ENCODE peak calls at places on chromosomes 2 and 18, in nine cellular contexts. One of them, this sample, is unnamed.

GRCh38 chr2:144424559-144425240 is 95.2 kb downstream of the ZEB2 start:
- DNase-seq in aorta: no peak
- DNase-seq in NCI-H748 treated with DMSO at 0.1 percent for 48 hours: no peak
- DNase-seq in stimulated activated CD8-positive, alpha-beta memory T cell treated with anti-CD3 and anti-CD28 coated beads, Interleukin-12 subunit alpha, Interleukin-12 subunit beta, amount 100 ng/mL, for 4 hours: no peak
- DNase-seq in MM.1S: no peak
- DNase-seq in activated naive CD4-positive, alpha-beta T cell treated with anti-CD3 and anti-CD28 coated beads, Interleukin-2, amount 10 ng/mL, durations not matched to agents 7 days and 5 days: no peak
- DNase-seq in neuronal stem cell: no peak
- DNase-seq in non-pigmented ciliary epithelial cell: no peak
- DNase-seq in stimulated activated CD4-positive, alpha-beta T cell treated with anti-CD3 and anti-CD28 coated beads, Interleukin-12 subunit alpha, Interleukin-12 subunit beta, amount 100 ng/mL, for 4 hours: no peak
- DNase-seq in this sample: no peak

GRCh38 chr2:227191367-227191766 is 26.9 kb downstream of the COL4A3 start:
- DNase-seq in NCI-H748 treated with DMSO at 0.1 percent for 48 hours: no peak
- DNase-seq in stimulated activated CD4-positive, alpha-beta T cell treated with anti-CD3 and anti-CD28 coated beads, Interleukin-12 subunit alpha, Interleukin-12 subunit beta, amount 100 ng/mL, for 4 hours: no peak
- DNase-seq in non-pigmented ciliary epithelial cell: no peak
- DNase-seq in MM.1S: no peak
- DNase-seq in aorta: no peak
- DNase-seq in stimulated activated CD8-positive, alpha-beta memory T cell treated with anti-CD3 and anti-CD28 coated beads, Interleukin-12 subunit alpha, Interleukin-12 subunit beta, amount 100 ng/mL, for 4 hours: no peak
- DNase-seq in activated naive CD4-positive, alpha-beta T cell treated with anti-CD3 and anti-CD28 coated beads, Interleukin-2, amount 10 ng/mL, durations not matched to agents 7 days and 5 days: no peak
- DNase-seq in neuronal stem cell: no peak
- DNase-seq in this sample: no peak

GRCh38 chr2:150689600-150689999 is 202.1 kb upstream of the RND3 start:
- DNase-seq in neuronal stem cell: no peak
- DNase-seq in aorta: no peak
- DNase-seq in stimulated activated CD8-positive, alpha-beta memory T cell treated with anti-CD3 and anti-CD28 coated beads, Interleukin-12 subunit alpha, Interleukin-12 subunit beta, amount 100 ng/mL, for 4 hours: no peak
- DNase-seq in non-pigmented ciliary epithelial cell: no peak
- DNase-seq in activated naive CD4-positive, alpha-beta T cell treated with anti-CD3 and anti-CD28 coated beads, Interleukin-2, amount 10 ng/mL, durations not matched to agents 7 days and 5 days: no peak
- DNase-seq in stimulated activated CD4-positive, alpha-beta T cell treated with anti-CD3 and anti-CD28 coated beads, Interleukin-12 subunit alpha, Interleukin-12 subunit beta, amount 100 ng/mL, for 4 hours: no peak
- DNase-seq in MM.1S: no peak
- DNase-seq in NCI-H748 treated with DMSO at 0.1 percent for 48 hours: no peak
- DNase-seq in this sample: no peak

GRCh38 chr2:195411219-195411687 is 245.8 kb upstream of the SLC39A10 start:
- DNase-seq in activated naive CD4-positive, alpha-beta T cell treated with anti-CD3 and anti-CD28 coated beads, Interleukin-2, amount 10 ng/mL, durations not matched to agents 7 days and 5 days: no peak
- DNase-seq in MM.1S: no peak
- DNase-seq in NCI-H748 treated with DMSO at 0.1 percent for 48 hours: no peak
- DNase-seq in non-pigmented ciliary epithelial cell: peak; percentile 35
- DNase-seq in neuronal stem cell: no peak
- DNase-seq in stimulated activated CD4-positive, alpha-beta T cell treated with anti-CD3 and anti-CD28 coated beads, Interleukin-12 subunit alpha, Interleukin-12 subunit beta, amount 100 ng/mL, for 4 hours: no peak
- DNase-seq in aorta: no peak
- DNase-seq in stimulated activated CD8-positive, alpha-beta memory T cell treated with anti-CD3 and anti-CD28 coated beads, Interleukin-12 subunit alpha, Interleukin-12 subunit beta, amount 100 ng/mL, for 4 hours: no peak
- DNase-seq in this sample: no peak

GRCh38 chr2:217688494-217688893 is 314.3 kb downstream of the TNS1 start:
- DNase-seq in aorta: no peak
- DNase-seq in MM.1S: peak; percentile 39
- DNase-seq in NCI-H748 treated with DMSO at 0.1 percent for 48 hours: no peak
- DNase-seq in neuronal stem cell: no peak
- DNase-seq in stimulated activated CD4-positive, alpha-beta T cell treated with anti-CD3 and anti-CD28 coated beads, Interleukin-12 subunit alpha, Interleukin-12 subunit beta, amount 100 ng/mL, for 4 hours: no peak
- DNase-seq in non-pigmented ciliary epithelial cell: no peak
- DNase-seq in activated naive CD4-positive, alpha-beta T cell treated with anti-CD3 and anti-CD28 coated beads, Interleukin-2, amount 10 ng/mL, durations not matched to agents 7 days and 5 days: no peak
- DNase-seq in stimulated activated CD8-positive, alpha-beta memory T cell treated with anti-CD3 and anti-CD28 coated beads, Interleukin-12 subunit alpha, Interleukin-12 subunit beta, amount 100 ng/mL, for 4 hours: no peak
- DNase-seq in this sample: no peak

GRCh38 chr2:42784204-42784880 is 8.0 kb downstream of the HAAO start:
- DNase-seq in neuronal stem cell: no peak
- DNase-seq in NCI-H748 treated with DMSO at 0.1 percent for 48 hours: no peak
- DNase-seq in non-pigmented ciliary epithelial cell: no peak
- DNase-seq in stimulated activated CD4-positive, alpha-beta T cell treated with anti-CD3 and anti-CD28 coated beads, Interleukin-12 subunit alpha, Interleukin-12 subunit beta, amount 100 ng/mL, for 4 hours: no peak
- DNase-seq in aorta: peak; percentile 24
- DNase-seq in stimulated activated CD8-positive, alpha-beta memory T cell treated with anti-CD3 and anti-CD28 coated beads, Interleukin-12 subunit alpha, Interleukin-12 subunit beta, amount 100 ng/mL, for 4 hours: no peak
- DNase-seq in MM.1S: no peak
- DNase-seq in activated naive CD4-positive, alpha-beta T cell treated with anti-CD3 and anti-CD28 coated beads, Interleukin-2, amount 10 ng/mL, durations not matched to agents 7 days and 5 days: no peak
- DNase-seq in this sample: no peak

GRCh38 chr2:226581004-226581403 is 218.6 kb downstream of the IRS1 start:
- DNase-seq in stimulated activated CD4-positive, alpha-beta T cell treated with anti-CD3 and anti-CD28 coated beads, Interleukin-12 subunit alpha, Interleukin-12 subunit beta, amount 100 ng/mL, for 4 hours: no peak
- DNase-seq in NCI-H748 treated with DMSO at 0.1 percent for 48 hours: no peak
- DNase-seq in neuronal stem cell: no peak
- DNase-seq in stimulated activated CD8-positive, alpha-beta memory T cell treated with anti-CD3 and anti-CD28 coated beads, Interleukin-12 subunit alpha, Interleukin-12 subunit beta, amount 100 ng/mL, for 4 hours: no peak
- DNase-seq in MM.1S: no peak
- DNase-seq in activated naive CD4-positive, alpha-beta T cell treated with anti-CD3 and anti-CD28 coated beads, Interleukin-2, amount 10 ng/mL, durations not matched to agents 7 days and 5 days: no peak
- DNase-seq in aorta: no peak
- DNase-seq in non-pigmented ciliary epithelial cell: no peak
- DNase-seq in this sample: no peak

GRCh38 chr2:119544075-119545031 is at the start of gene CFAP221:
- DNase-seq in neuronal stem cell: peak; percentile 85
- DNase-seq in stimulated activated CD4-positive, alpha-beta T cell treated with anti-CD3 and anti-CD28 coated beads, Interleukin-12 subunit alpha, Interleukin-12 subunit beta, amount 100 ng/mL, for 4 hours: peak; percentile 40
- DNase-seq in NCI-H748 treated with DMSO at 0.1 percent for 48 hours: peak; percentile 19
- DNase-seq in aorta: peak; percentile 80
- DNase-seq in activated naive CD4-positive, alpha-beta T cell treated with anti-CD3 and anti-CD28 coated beads, Interleukin-2, amount 10 ng/mL, durations not matched to agents 7 days and 5 days: peak; percentile 58
- DNase-seq in MM.1S: peak; percentile 85
- DNase-seq in non-pigmented ciliary epithelial cell: peak; percentile 9
- DNase-seq in stimulated activated CD8-positive, alpha-beta memory T cell treated with anti-CD3 and anti-CD28 coated beads, Interleukin-12 subunit alpha, Interleukin-12 subunit beta, amount 100 ng/mL, for 4 hours: no peak
- DNase-seq in this sample: peak; percentile 84

GRCh38 chr18:7830468-7830867 is 263.4 kb downstream of the PTPRM start:
- DNase-seq in activated naive CD4-positive, alpha-beta T cell treated with anti-CD3 and anti-CD28 coated beads, Interleukin-2, amount 10 ng/mL, durations not matched to agents 7 days and 5 days: no peak
- DNase-seq in MM.1S: peak; percentile 7
- DNase-seq in stimulated activated CD4-positive, alpha-beta T cell treated with anti-CD3 and anti-CD28 coated beads, Interleukin-12 subunit alpha, Interleukin-12 subunit beta, amount 100 ng/mL, for 4 hours: no peak
- DNase-seq in neuronal stem cell: no peak
- DNase-seq in aorta: no peak
- DNase-seq in non-pigmented ciliary epithelial cell: no peak
- DNase-seq in stimulated activated CD8-positive, alpha-beta memory T cell treated with anti-CD3 and anti-CD28 coated beads, Interleukin-12 subunit alpha, Interleukin-12 subunit beta, amount 100 ng/mL, for 4 hours: no peak
- DNase-seq in NCI-H748 treated with DMSO at 0.1 percent for 48 hours: no peak
- DNase-seq in this sample: peak; percentile 47

GRCh38 chr2:33782395-33783239 is 183.5 kb upstream of the FAM98A start:
- DNase-seq in activated naive CD4-positive, alpha-beta T cell treated with anti-CD3 and anti-CD28 coated beads, Interleukin-2, amount 10 ng/mL, durations not matched to agents 7 days and 5 days: no peak
- DNase-seq in stimulated activated CD8-positive, alpha-beta memory T cell treated with anti-CD3 and anti-CD28 coated beads, Interleukin-12 subunit alpha, Interleukin-12 subunit beta, amount 100 ng/mL, for 4 hours: no peak
- DNase-seq in non-pigmented ciliary epithelial cell: no peak
- DNase-seq in MM.1S: no peak
- DNase-seq in aorta: no peak
- DNase-seq in stimulated activated CD4-positive, alpha-beta T cell treated with anti-CD3 and anti-CD28 coated beads, Interleukin-12 subunit alpha, Interleukin-12 subunit beta, amount 100 ng/mL, for 4 hours: no peak
- DNase-seq in neuronal stem cell: no peak
- DNase-seq in NCI-H748 treated with DMSO at 0.1 percent for 48 hours: no peak
- DNase-seq in this sample: no peak

GRCh38 chr2:217222511-217222910 is 362.6 kb upstream of the TNP1 start:
- DNase-seq in neuronal stem cell: no peak
- DNase-seq in MM.1S: peak; percentile 83
- DNase-seq in stimulated activated CD4-positive, alpha-beta T cell treated with anti-CD3 and anti-CD28 coated beads, Interleukin-12 subunit alpha, Interleukin-12 subunit beta, amount 100 ng/mL, for 4 hours: no peak
- DNase-seq in aorta: no peak
- DNase-seq in stimulated activated CD8-positive, alpha-beta memory T cell treated with anti-CD3 and anti-CD28 coated beads, Interleukin-12 subunit alpha, Interleukin-12 subunit beta, amount 100 ng/mL, for 4 hours: no peak
- DNase-seq in NCI-H748 treated with DMSO at 0.1 percent for 48 hours: no peak
- DNase-seq in non-pigmented ciliary epithelial cell: no peak
- DNase-seq in activated naive CD4-positive, alpha-beta T cell treated with anti-CD3 and anti-CD28 coated beads, Interleukin-2, amount 10 ng/mL, durations not matched to agents 7 days and 5 days: no peak
- DNase-seq in this sample: no peak

GRCh38 chr18:49548266-49548665 is 13.6 kb upstream of the LIPG start:
- DNase-seq in activated naive CD4-positive, alpha-beta T cell treated with anti-CD3 and anti-CD28 coated beads, Interleukin-2, amount 10 ng/mL, durations not matched to agents 7 days and 5 days: no peak
- DNase-seq in neuronal stem cell: no peak
- DNase-seq in stimulated activated CD8-positive, alpha-beta memory T cell treated with anti-CD3 and anti-CD28 coated beads, Interleukin-12 subunit alpha, Interleukin-12 subunit beta, amount 100 ng/mL, for 4 hours: no peak
- DNase-seq in MM.1S: no peak
- DNase-seq in aorta: no peak
- DNase-seq in stimulated activated CD4-positive, alpha-beta T cell treated with anti-CD3 and anti-CD28 coated beads, Interleukin-12 subunit alpha, Interleukin-12 subunit beta, amount 100 ng/mL, for 4 hours: no peak
- DNase-seq in non-pigmented ciliary epithelial cell: peak; percentile 65
- DNase-seq in NCI-H748 treated with DMSO at 0.1 percent for 48 hours: no peak
- DNase-seq in this sample: no peak

GRCh38 chr2:228652366-228652765 is 470.9 kb upstream of the SPHKAP start:
- DNase-seq in activated naive CD4-positive, alpha-beta T cell treated with anti-CD3 and anti-CD28 coated beads, Interleukin-2, amount 10 ng/mL, durations not matched to agents 7 days and 5 days: no peak
- DNase-seq in non-pigmented ciliary epithelial cell: no peak
- DNase-seq in NCI-H748 treated with DMSO at 0.1 percent for 48 hours: no peak
- DNase-seq in aorta: no peak
- DNase-seq in stimulated activated CD4-positive, alpha-beta T cell treated with anti-CD3 and anti-CD28 coated beads, Interleukin-12 subunit alpha, Interleukin-12 subunit beta, amount 100 ng/mL, for 4 hours: no peak
- DNase-seq in neuronal stem cell: no peak
- DNase-seq in MM.1S: no peak
- DNase-seq in stimulated activated CD8-positive, alpha-beta memory T cell treated with anti-CD3 and anti-CD28 coated beads, Interleukin-12 subunit alpha, Interleukin-12 subunit beta, amount 100 ng/mL, for 4 hours: no peak
- DNase-seq in this sample: no peak

GRCh38 chr2:96107883-96108551 is 8.4 kb downstream of the ADRA2B start:
- DNase-seq in NCI-H748 treated with DMSO at 0.1 percent for 48 hours: no peak
- DNase-seq in stimulated activated CD8-positive, alpha-beta memory T cell treated with anti-CD3 and anti-CD28 coated beads, Interleukin-12 subunit alpha, Interleukin-12 subunit beta, amount 100 ng/mL, for 4 hours: no peak
- DNase-seq in MM.1S: no peak
- DNase-seq in stimulated activated CD4-positive, alpha-beta T cell treated with anti-CD3 and anti-CD28 coated beads, Interleukin-12 subunit alpha, Interleukin-12 subunit beta, amount 100 ng/mL, for 4 hours: no peak
- DNase-seq in neuronal stem cell: no peak
- DNase-seq in non-pigmented ciliary epithelial cell: no peak
- DNase-seq in activated naive CD4-positive, alpha-beta T cell treated with anti-CD3 and anti-CD28 coated beads, Interleukin-2, amount 10 ng/mL, durations not matched to agents 7 days and 5 days: no peak
- DNase-seq in aorta: peak; percentile 43
- DNase-seq in this sample: no peak

GRCh38 chr2:105796131-105796638 is 51.5 kb downstream of the NCK2 start:
- DNase-seq in activated naive CD4-positive, alpha-beta T cell treated with anti-CD3 and anti-CD28 coated beads, Interleukin-2, amount 10 ng/mL, durations not matched to agents 7 days and 5 days: peak; percentile 71
- DNase-seq in MM.1S: peak; percentile 61
- DNase-seq in NCI-H748 treated with DMSO at 0.1 percent for 48 hours: no peak
- DNase-seq in aorta: no peak
- DNase-seq in neuronal stem cell: no peak
- DNase-seq in stimulated activated CD8-positive, alpha-beta memory T cell treated with anti-CD3 and anti-CD28 coated beads, Interleukin-12 subunit alpha, Interleukin-12 subunit beta, amount 100 ng/mL, for 4 hours: no peak
- DNase-seq in non-pigmented ciliary epithelial cell: no peak
- DNase-seq in stimulated activated CD4-positive, alpha-beta T cell treated with anti-CD3 and anti-CD28 coated beads, Interleukin-12 subunit alpha, Interleukin-12 subunit beta, amount 100 ng/mL, for 4 hours: no peak
- DNase-seq in this sample: no peak

GRCh38 chr2:30414951-30415350 is 32.1 kb upstream of the LCLAT1 start:
- DNase-seq in non-pigmented ciliary epithelial cell: no peak
- DNase-seq in stimulated activated CD8-positive, alpha-beta memory T cell treated with anti-CD3 and anti-CD28 coated beads, Interleukin-12 subunit alpha, Interleukin-12 subunit beta, amount 100 ng/mL, for 4 hours: no peak
- DNase-seq in aorta: no peak
- DNase-seq in stimulated activated CD4-positive, alpha-beta T cell treated with anti-CD3 and anti-CD28 coated beads, Interleukin-12 subunit alpha, Interleukin-12 subunit beta, amount 100 ng/mL, for 4 hours: no peak
- DNase-seq in MM.1S: no peak
- DNase-seq in NCI-H748 treated with DMSO at 0.1 percent for 48 hours: no peak
- DNase-seq in activated naive CD4-positive, alpha-beta T cell treated with anti-CD3 and anti-CD28 coated beads, Interleukin-2, amount 10 ng/mL, durations not matched to agents 7 days and 5 days: no peak
- DNase-seq in neuronal stem cell: no peak
- DNase-seq in this sample: no peak

GRCh38 chr2:138071720-138072719 is 107.7 kb downstream of the HNMT start:
- DNase-seq in MM.1S: no peak
- DNase-seq in NCI-H748 treated with DMSO at 0.1 percent for 48 hours: peak; percentile 77
- DNase-seq in stimulated activated CD8-positive, alpha-beta memory T cell treated with anti-CD3 and anti-CD28 coated beads, Interleukin-12 subunit alpha, Interleukin-12 subunit beta, amount 100 ng/mL, for 4 hours: no peak
- DNase-seq in stimulated activated CD4-positive, alpha-beta T cell treated with anti-CD3 and anti-CD28 coated beads, Interleukin-12 subunit alpha, Interleukin-12 subunit beta, amount 100 ng/mL, for 4 hours: no peak
- DNase-seq in activated naive CD4-positive, alpha-beta T cell treated with anti-CD3 and anti-CD28 coated beads, Interleukin-2, amount 10 ng/mL, durations not matched to agents 7 days and 5 days: no peak
- DNase-seq in neuronal stem cell: peak; percentile 64
- DNase-seq in non-pigmented ciliary epithelial cell: peak; percentile 57
- DNase-seq in aorta: no peak
- DNase-seq in this sample: no peak

GRCh38 chr18:25306671-25307070 is 45.3 kb downstream of the ZNF521 start:
- DNase-seq in activated naive CD4-positive, alpha-beta T cell treated with anti-CD3 and anti-CD28 coated beads, Interleukin-2, amount 10 ng/mL, durations not matched to agents 7 days and 5 days: no peak
- DNase-seq in NCI-H748 treated with DMSO at 0.1 percent for 48 hours: no peak
- DNase-seq in neuronal stem cell: no peak
- DNase-seq in stimulated activated CD4-positive, alpha-beta T cell treated with anti-CD3 and anti-CD28 coated beads, Interleukin-12 subunit alpha, Interleukin-12 subunit beta, amount 100 ng/mL, for 4 hours: no peak
- DNase-seq in aorta: no peak
- DNase-seq in MM.1S: no peak
- DNase-seq in non-pigmented ciliary epithelial cell: no peak
- DNase-seq in stimulated activated CD8-positive, alpha-beta memory T cell treated with anti-CD3 and anti-CD28 coated beads, Interleukin-12 subunit alpha, Interleukin-12 subunit beta, amount 100 ng/mL, for 4 hours: no peak
- DNase-seq in this sample: no peak

GRCh38 chr2:190972846-190973245 is 41.1 kb downstream of the STAT1 start:
- DNase-seq in activated naive CD4-positive, alpha-beta T cell treated with anti-CD3 and anti-CD28 coated beads, Interleukin-2, amount 10 ng/mL, durations not matched to agents 7 days and 5 days: no peak
- DNase-seq in MM.1S: no peak
- DNase-seq in non-pigmented ciliary epithelial cell: no peak
- DNase-seq in stimulated activated CD4-positive, alpha-beta T cell treated with anti-CD3 and anti-CD28 coated beads, Interleukin-12 subunit alpha, Interleukin-12 subunit beta, amount 100 ng/mL, for 4 hours: no peak
- DNase-seq in stimulated activated CD8-positive, alpha-beta memory T cell treated with anti-CD3 and anti-CD28 coated beads, Interleukin-12 subunit alpha, Interleukin-12 subunit beta, amount 100 ng/mL, for 4 hours: no peak
- DNase-seq in neuronal stem cell: no peak
- DNase-seq in NCI-H748 treated with DMSO at 0.1 percent for 48 hours: no peak
- DNase-seq in aorta: no peak
- DNase-seq in this sample: no peak

GRCh38 chr18:58392336-58393000 is 236.4 kb downstream of the ALPK2 start:
- DNase-seq in MM.1S: no peak
- DNase-seq in aorta: no peak
- DNase-seq in NCI-H748 treated with DMSO at 0.1 percent for 48 hours: no peak
- DNase-seq in stimulated activated CD4-positive, alpha-beta T cell treated with anti-CD3 and anti-CD28 coated beads, Interleukin-12 subunit alpha, Interleukin-12 subunit beta, amount 100 ng/mL, for 4 hours: no peak
- DNase-seq in non-pigmented ciliary epithelial cell: no peak
- DNase-seq in activated naive CD4-positive, alpha-beta T cell treated with anti-CD3 and anti-CD28 coated beads, Interleukin-2, amount 10 ng/mL, durations not matched to agents 7 days and 5 days: no peak
- DNase-seq in stimulated activated CD8-positive, alpha-beta memory T cell treated with anti-CD3 and anti-CD28 coated beads, Interleukin-12 subunit alpha, Interleukin-12 subunit beta, amount 100 ng/mL, for 4 hours: no peak
- DNase-seq in neuronal stem cell: no peak
- DNase-seq in this sample: no peak

GRCh38 chr18:77544792-77545191 is 295.1 kb downstream of the GALR1 start:
- DNase-seq in activated naive CD4-positive, alpha-beta T cell treated with anti-CD3 and anti-CD28 coated beads, Interleukin-2, amount 10 ng/mL, durations not matched to agents 7 days and 5 days: no peak
- DNase-seq in neuronal stem cell: no peak
- DNase-seq in NCI-H748 treated with DMSO at 0.1 percent for 48 hours: no peak
- DNase-seq in MM.1S: no peak
- DNase-seq in stimulated activated CD8-positive, alpha-beta memory T cell treated with anti-CD3 and anti-CD28 coated beads, Interleukin-12 subunit alpha, Interleukin-12 subunit beta, amount 100 ng/mL, for 4 hours: no peak
- DNase-seq in non-pigmented ciliary epithelial cell: no peak
- DNase-seq in aorta: no peak
- DNase-seq in stimulated activated CD4-positive, alpha-beta T cell treated with anti-CD3 and anti-CD28 coated beads, Interleukin-12 subunit alpha, Interleukin-12 subunit beta, amount 100 ng/mL, for 4 hours: no peak
- DNase-seq in this sample: no peak

GRCh38 chr2:38945372-38945771 is 55.7 kb downstream of the ARHGEF33 start:
- DNase-seq in neuronal stem cell: no peak
- DNase-seq in NCI-H748 treated with DMSO at 0.1 percent for 48 hours: no peak
- DNase-seq in stimulated activated CD8-positive, alpha-beta memory T cell treated with anti-CD3 and anti-CD28 coated beads, Interleukin-12 subunit alpha, Interleukin-12 subunit beta, amount 100 ng/mL, for 4 hours: no peak
- DNase-seq in activated naive CD4-positive, alpha-beta T cell treated with anti-CD3 and anti-CD28 coated beads, Interleukin-2, amount 10 ng/mL, durations not matched to agents 7 days and 5 days: no peak
- DNase-seq in non-pigmented ciliary epithelial cell: no peak
- DNase-seq in aorta: no peak
- DNase-seq in MM.1S: no peak
- DNase-seq in stimulated activated CD4-positive, alpha-beta T cell treated with anti-CD3 and anti-CD28 coated beads, Interleukin-12 subunit alpha, Interleukin-12 subunit beta, amount 100 ng/mL, for 4 hours: no peak
- DNase-seq in this sample: no peak

GRCh38 chr2:160647967-160648685 is 154.5 kb upstream of the RBMS1 start:
- DNase-seq in activated naive CD4-positive, alpha-beta T cell treated with anti-CD3 and anti-CD28 coated beads, Interleukin-2, amount 10 ng/mL, durations not matched to agents 7 days and 5 days: no peak
- DNase-seq in NCI-H748 treated with DMSO at 0.1 percent for 48 hours: no peak
- DNase-seq in MM.1S: no peak
- DNase-seq in stimulated activated CD4-positive, alpha-beta T cell treated with anti-CD3 and anti-CD28 coated beads, Interleukin-12 subunit alpha, Interleukin-12 subunit beta, amount 100 ng/mL, for 4 hours: no peak
- DNase-seq in non-pigmented ciliary epithelial cell: no peak
- DNase-seq in neuronal stem cell: no peak
- DNase-seq in aorta: no peak
- DNase-seq in stimulated activated CD8-positive, alpha-beta memory T cell treated with anti-CD3 and anti-CD28 coated beads, Interleukin-12 subunit alpha, Interleukin-12 subunit beta, amount 100 ng/mL, for 4 hours: no peak
- DNase-seq in this sample: no peak

GRCh38 chr2:190366248-190366753 is 22.9 kb downstream of the INPP1 start:
- DNase-seq in stimulated activated CD8-positive, alpha-beta memory T cell treated with anti-CD3 and anti-CD28 coated beads, Interleukin-12 subunit alpha, Interleukin-12 subunit beta, amount 100 ng/mL, for 4 hours: no peak
- DNase-seq in non-pigmented ciliary epithelial cell: no peak
- DNase-seq in activated naive CD4-positive, alpha-beta T cell treated with anti-CD3 and anti-CD28 coated beads, Interleukin-2, amount 10 ng/mL, durations not matched to agents 7 days and 5 days: no peak
- DNase-seq in neuronal stem cell: no peak
- DNase-seq in MM.1S: no peak
- DNase-seq in aorta: no peak
- DNase-seq in NCI-H748 treated with DMSO at 0.1 percent for 48 hours: no peak
- DNase-seq in stimulated activated CD4-positive, alpha-beta T cell treated with anti-CD3 and anti-CD28 coated beads, Interleukin-12 subunit alpha, Interleukin-12 subunit beta, amount 100 ng/mL, for 4 hours: no peak
- DNase-seq in this sample: no peak

This sample was measured in ACHN.